ENCODE peak calls at places on chromosomes 5 and 9, in eight cellular contexts. T, S, J, B, Q, V, R and K are unnamed samples.

GRCh38 chr5:158320178-158320674 is 461.3 kb upstream of the CLINT1 start:
- DNase-seq in J (no peak), T (no peak), S (no peak), B (no peak), Q (peak), R (no peak), V (no peak), K (no peak)

GRCh38 chr9:79060726-79061125 is 511.0 kb upstream of the TLE4 start:
- DNase-seq in S (no peak), J (peak), B (no peak), R (peak), Q (no peak), T (no peak), V (no peak), K (no peak)

GRCh38 chr5:139268364-139269202 is 25.0 kb upstream of the MATR3 start:
- DNase-seq in V (no peak), R (no peak), Q (no peak), T (no peak), S (no peak), B (no peak), J (no peak), K (no peak)

GRCh38 chr5:143041972-143042770 is 272.0 kb downstream of the ARHGAP26 start:
- DNase-seq in T (no peak), B (no peak), Q (peak), S (no peak), R (peak), V (no peak), J (peak), K (peak)

GRCh38 chr9:755454-756381 is 85.8 kb upstream of the DMRT1 start:
- DNase-seq in V (peak), Q (no peak), S (no peak), T (no peak), B (peak), J (peak), R (peak), K (peak)

GRCh38 chr5:140113180-140113698 is 670 bp upstream of the PURA start:
- DNase-seq in V (no peak), B (peak), Q (no peak), J (no peak), T (no peak), S (peak), R (peak), K (no peak)

GRCh38 chr9:110926828-110927227 is 111.4 kb downstream of the LPAR1 start:
- DNase-seq in Q (no peak), R (no peak), T (no peak), S (no peak), B (no peak), J (no peak), V (no peak), K (no peak)

GRCh38 chr5:1743769-1744085 is 55.9 kb downstream of the MRPL36 start:
- DNase-seq in B (peak), R (no peak), J (no peak), T (no peak), S (peak), Q (no peak), V (no peak), K (no peak)

GRCh38 chr5:145681686-145682085 is 153.5 kb downstream of the PRELID2 start:
- DNase-seq in T (no peak), V (peak), R (peak), J (peak), Q (peak), B (no peak), S (no peak), K (peak)

GRCh38 chr5:134110382-134110781 is 4.1 kb upstream of the TCF7 start:
- DNase-seq in T (no peak), R (no peak), B (no peak), V (no peak), J (no peak), S (no peak), Q (no peak), K (no peak)

GRCh38 chr5:167271061-167271460 is 1020.4 kb upstream of the WWC1 start:
- DNase-seq in Q (no peak), J (no peak), V (no peak), B (no peak), T (no peak), R (no peak), S (no peak), K (no peak)

GRCh38 chr9:136391737-136392537 is 8.0 kb downstream of the SNAPC4 start:
- DNase-seq in V (no peak), T (no peak), J (no peak), S (no peak), B (no peak), R (no peak), Q (no peak), K (no peak)

GRCh38 chr9:136395345-136396218 is 4.4 kb downstream of the SNAPC4 start:
- DNase-seq in J (no peak), B (no peak), S (no peak), V (no peak), R (no peak), Q (no peak), T (no peak), K (no peak)

GRCh38 chr9:136392538-136393449 is 7.2 kb downstream of the SNAPC4 start:
- DNase-seq in T (no peak), J (no peak), B (no peak), V (no peak), R (no peak), S (no peak), Q (no peak), K (no peak)

GRCh38 chr9:136394312-136395305 is 5.4 kb downstream of the SNAPC4 start:
- DNase-seq in R (no peak), S (no peak), V (no peak), B (no peak), Q (no peak), J (no peak), T (no peak), K (peak)

GRCh38 chr9:136393531-136393930 is 6.4 kb downstream of the SNAPC4 start:
- DNase-seq in T (no peak), S (no peak), Q (no peak), V (no peak), R (no peak), J (no peak), B (no peak), K (no peak)
- TF ChIP-seq CTCF in T (no peak), S (no peak), Q (no peak), V (no peak), R (no peak), J (no peak), B (no peak), K (no peak)

GRCh38 chr9:88074931-88075330 is 63.3 kb downstream of the SPATA31C2 start:
- DNase-seq in S (no peak), B (no peak), V (no peak), Q (no peak), J (no peak), R (no peak), T (no peak), K (no peak)

GRCh38 chr9:88075966-88076285 is 62.3 kb downstream of the SPATA31C2 start:
- DNase-seq in T (no peak), Q (no peak), S (no peak), B (no peak), R (no peak), V (no peak), J (no peak), K (no peak)

GRCh38 chr9:88077071-88077617 is 61.1 kb downstream of the SPATA31C2 start:
- DNase-seq in J (no peak), S (no peak), R (no peak), Q (no peak), T (no peak), V (no peak), B (no peak), K (no peak)

GRCh38 chr9:88072831-88073365 is 65.4 kb downstream of the SPATA31C2 start:
- DNase-seq in J (no peak), S (no peak), Q (no peak), R (peak), T (no peak), V (no peak), B (no peak), K (peak)

GRCh38 chr9:88076286-88077070 is 61.8 kb downstream of the SPATA31C2 start:
- DNase-seq in B (peak), R (peak), T (no peak), J (peak), V (no peak), S (peak), Q (peak), K (peak)
- TF ChIP-seq CTCF in B (no peak), R (no peak), T (no peak), J (no peak), V (peak), S (peak), Q (peak), K (no peak)

GRCh38 chr5:55714339-55714738 is 2.2 kb upstream of the SLC38A9 start:
- DNase-seq in Q (no peak), J (no peak), B (no peak), T (no peak), V (no peak), R (peak), S (no peak), K (no peak)
- TF ChIP-seq CTCF in Q (no peak), J (peak), B (no peak), T (no peak), V (no peak), R (no peak), S (no peak), K (no peak)

GRCh38 chr9:114271556-114272510 is 51.1 kb upstream of the ORM1 start:
- DNase-seq in R (peak), Q (peak), J (peak), B (peak), V (no peak), T (no peak), S (peak), K (peak)
- TF ChIP-seq CTCF in R (peak), Q (peak), J (peak), B (peak), V (no peak), T (no peak), S (peak), K (peak)

GRCh38 chr9:90895786-90896185 is 94.2 kb downstream of the SYK start:
- DNase-seq in B (no peak), Q (no peak), V (no peak), S (no peak), R (no peak), T (no peak), J (no peak), K (no peak)

GRCh38 chr9:90898229-90898628 is 96.6 kb downstream of the SYK start:
- DNase-seq in Q (peak), T (no peak), S (no peak), J (peak), B (no peak), R (peak), V (no peak), K (peak)

GRCh38 chr9:90893706-90894105 is 92.1 kb downstream of the SYK start:
- DNase-seq in Q (no peak), R (no peak), T (no peak), S (no peak), J (no peak), B (no peak), V (no peak), K (no peak)

GRCh38 chr9:90896231-90896630 is 94.6 kb downstream of the SYK start:
- DNase-seq in J (no peak), S (no peak), B (no peak), T (no peak), R (no peak), Q (no peak), V (no peak), K (no peak)

GRCh38 chr9:90894956-90895687 is 93.5 kb downstream of the SYK start:
- DNase-seq in B (no peak), R (peak), S (no peak), V (no peak), Q (peak), J (no peak), T (no peak), K (no peak)
- TF ChIP-seq CTCF in B (no peak), R (peak), S (no peak), V (peak), Q (peak), J (peak), T (no peak), K (peak)

DNA sequence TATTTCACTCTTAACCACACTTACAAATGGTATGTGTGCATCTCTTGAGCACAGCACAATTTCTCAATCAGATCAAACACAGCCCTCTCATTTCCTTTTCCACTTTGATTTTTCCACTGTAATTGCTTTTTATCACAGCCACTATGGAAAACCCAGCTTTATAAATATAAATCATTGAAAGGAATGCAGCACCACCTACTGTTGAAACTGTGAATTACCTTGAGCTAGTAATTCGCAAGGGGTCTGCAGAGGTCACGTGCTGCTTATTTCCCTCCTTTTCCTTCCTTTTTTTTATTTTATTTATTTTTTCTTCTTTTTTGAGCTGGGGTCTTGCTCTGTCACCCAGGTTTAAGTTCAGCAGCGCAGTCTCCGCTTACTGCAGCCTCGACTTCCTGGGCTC is 76.9 kb downstream of the CDH6 start:
- DNase-seq in J (peak), V (no peak), S (no peak), B (no peak), R (no peak), Q (peak), T (no peak), K (no peak)
- TF ChIP-seq CTCF in J (peak), V (peak), S (peak), B (peak), R (peak), Q (peak), T (no peak), K (peak)

DNA sequence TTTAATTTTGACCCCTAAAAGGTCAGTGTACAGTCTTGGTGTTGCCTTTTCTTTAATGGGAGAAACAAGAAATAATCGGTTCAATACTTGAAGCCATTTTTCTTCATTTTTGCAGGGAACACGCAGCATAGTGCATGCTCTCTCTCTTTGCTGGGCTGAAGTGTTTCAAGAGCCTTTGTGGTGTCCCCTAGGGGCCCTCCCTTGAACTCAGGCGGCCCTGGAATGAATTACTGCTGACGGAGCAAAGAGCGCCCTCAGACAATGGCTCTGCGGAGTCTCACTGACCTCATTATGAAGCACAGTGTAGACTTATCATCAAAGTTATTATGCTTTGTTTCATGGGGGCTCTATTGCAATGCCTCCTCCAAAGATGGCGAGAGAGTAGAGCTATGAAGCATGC is 64.9 kb upstream of the ADCY2 start:
- DNase-seq in R (no peak), S (no peak), T (no peak), V (no peak), Q (peak), J (no peak), B (no peak), K (no peak)
- TF ChIP-seq CTCF in R (no peak), S (no peak), T (no peak), V (no peak), Q (no peak), J (no peak), B (no peak), K (no peak)

DNA sequence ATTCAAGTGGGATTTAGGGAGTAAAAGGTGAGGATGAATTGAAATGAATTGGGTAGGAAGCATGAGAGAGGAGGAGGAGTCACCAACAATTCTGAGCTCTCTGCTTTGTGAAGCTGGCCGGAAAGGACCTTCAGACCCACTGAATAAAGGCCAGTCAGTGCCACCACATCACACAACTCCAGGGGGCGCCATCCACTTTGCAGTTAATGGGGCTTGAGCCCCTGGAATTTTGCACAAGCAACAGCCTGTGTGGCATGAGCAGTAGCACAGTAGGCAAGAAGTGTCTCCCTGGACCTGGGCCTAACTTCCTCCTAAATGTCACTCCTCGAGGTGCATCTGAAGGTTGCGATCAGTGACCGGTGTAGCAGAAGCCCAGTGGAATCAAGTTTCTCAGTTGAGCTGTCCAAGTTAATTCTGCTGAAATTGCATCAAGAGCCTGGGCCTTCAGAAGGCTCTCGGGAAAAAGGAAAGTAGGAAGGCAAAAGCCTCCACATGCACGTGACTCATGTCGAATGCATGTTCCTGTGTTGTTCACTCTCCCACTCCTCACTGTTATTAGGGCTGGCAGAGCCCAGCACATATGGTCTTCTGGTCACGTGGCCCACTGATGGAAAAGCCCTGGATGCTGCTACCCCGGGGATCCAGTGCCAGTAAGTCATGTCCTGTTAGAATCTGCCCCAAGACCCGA is 27.8 kb upstream of the GLIS3 start:
- DNase-seq in B (no peak), R (peak), J (peak), T (no peak), S (no peak), Q (no peak), V (no peak), K (peak)
- TF ChIP-seq CTCF in B (no peak), R (no peak), J (no peak), T (no peak), S (no peak), Q (no peak), V (no peak), K (peak)

GRCh38 chr5:125410501-125411162 is 664.2 kb upstream of the ZNF608 start:
- DNase-seq in J (peak), Q (no peak), B (no peak), T (no peak), S (no peak), V (no peak), R (peak), K (peak)

GRCh38 chr5:125413861-125414260 is 667.4 kb upstream of the ZNF608 start:
- DNase-seq in V (no peak), Q (no peak), J (no peak), R (peak), S (no peak), T (no peak), B (no peak), K (no peak)

GRCh38 chr5:125412561-125413535 is 666.4 kb upstream of the ZNF608 start:
- DNase-seq in J (peak), R (peak), T (no peak), B (peak), S (peak), V (no peak), Q (peak), K (peak)

GRCh38 chr5:125411163-125412050 is 665.0 kb upstream of the ZNF608 start:
- DNase-seq in S (no peak), V (no peak), Q (peak), J (peak), B (peak), T (no peak), R (peak), K (peak)

DNA sequence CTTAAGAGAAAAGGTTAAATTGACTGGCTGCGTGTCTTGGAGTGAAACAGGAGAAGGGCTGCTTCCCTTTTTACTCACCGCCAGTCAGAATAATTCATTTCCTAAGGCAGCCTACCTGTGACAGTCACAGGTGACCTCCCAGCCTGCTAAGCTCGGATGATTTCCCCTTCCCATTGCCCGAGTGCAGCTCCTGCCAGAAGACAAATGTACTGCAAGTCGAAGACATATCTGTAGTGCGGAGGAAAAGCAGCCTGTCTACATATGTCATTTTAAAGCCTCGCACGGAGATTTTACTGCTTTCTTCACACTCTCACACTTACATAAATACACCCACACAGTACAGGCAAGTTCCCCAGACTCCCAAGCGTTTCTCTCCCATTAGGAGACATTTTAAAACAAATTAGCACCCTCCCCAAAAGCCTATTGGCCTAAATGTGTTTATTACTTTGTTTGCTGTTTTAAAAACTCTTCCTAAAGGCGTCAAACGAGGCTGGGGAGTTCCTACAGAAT is 665.7 kb upstream of the ZNF608 start:
- DNase-seq in Q (peak), R (peak), T (no peak), V (no peak), J (no peak), S (no peak), B (peak), K (peak)
- TF ChIP-seq CTCF in Q (peak), R (no peak), T (peak), V (no peak), J (no peak), S (no peak), B (no peak), K (no peak)